ENCODE peak calls at places on chromosomes 1 and 21, in ten cellular contexts. M is left lung, I is left ventricle myocardium inferior, G is BJ, H is hepatocyte, Z is lower leg skin, S is dorsolateral prefrontal cortex, K is HepG2, N is bronchial epithelial cell, A is A549. O is an unnamed sample.

GRCh38 chr1:191152776-191153175 is 675.1 kb upstream of the BRINP3 start:
- DNase-seq in M (no peak), I (no peak), G (no peak), H (no peak), Z (no peak), S (no peak), K (no peak), N (no peak), A (no peak), O (no peak)

GRCh38 chr1:10516244-10516643 is 41.5 kb downstream of the PEX14 start:
- DNase-seq in M (no peak), I (no peak), G (no peak), H (no peak), Z (no peak), S (no peak), K (peak), N (no peak), A (no peak), O (no peak)

GRCh38 chr1:42379794-42380616 is 587 bp upstream of the RIMKLA start:
- DNase-seq in M (no peak), I (peak), G (no peak), H (peak), Z (no peak), S (no peak), K (peak), N (peak), A (peak), O (no peak)

GRCh38 chr1:203088441-203088840 is 2.6 kb upstream of the MYOG start:
- DNase-seq in M (no peak), I (no peak), G (no peak), H (no peak), Z (peak), S (no peak), K (no peak), N (no peak), A (no peak), O (no peak)

GRCh38 chr1:3429766-3430165 is 24.7 kb upstream of the ARHGEF16 start:
- DNase-seq in M (no peak), I (no peak), G (no peak), H (no peak), Z (no peak), S (no peak), K (no peak), N (no peak), A (no peak), O (no peak)

GRCh38 chr1:160628799-160629263 is 18.0 kb downstream of the SLAMF1 start:
- DNase-seq in M (no peak), I (no peak), G (no peak), H (no peak), Z (no peak), S (no peak), K (no peak), N (no peak), A (no peak), O (no peak)

GRCh38 chr1:160127865-160128523 is 12.4 kb downstream of the ATP1A2 start:
- DNase-seq in M (no peak), I (no peak), G (peak), H (peak), Z (no peak), S (no peak), K (peak), N (peak), A (peak), O (peak)

GRCh38 chr1:116820362-116820761 is 66.1 kb downstream of the CD2 start:
- DNase-seq in M (no peak), I (peak), G (peak), H (no peak), Z (no peak), S (peak), K (no peak), N (peak), A (peak), O (peak)

GRCh38 chr1:48878191-48878940 is 101.7 kb upstream of the BEND5 start:
- DNase-seq in M (no peak), I (no peak), G (peak), H (peak), Z (no peak), S (no peak), K (no peak), N (peak), A (peak), O (peak)

GRCh38 chr1:53361541-53361961 is 33.7 kb upstream of the LRP8 start:
- DNase-seq in M (peak), I (no peak), G (no peak), H (no peak), Z (peak), S (peak), K (no peak), N (no peak), A (no peak), O (no peak)

GRCh38 chr21:18245493-18245967 is 897 bp downstream of the CHODL start:
- DNase-seq in M (no peak), I (no peak), G (no peak), H (peak), Z (no peak), S (no peak), K (peak), N (no peak), A (no peak), O (no peak)

GRCh38 chr1:40532844-40533424 is 1.5 kb downstream of the ZNF684 start:
- DNase-seq in M (no peak), I (no peak), G (no peak), H (peak), Z (no peak), S (no peak), K (peak), N (peak), A (peak), O (no peak)

GRCh38 chr21:25094695-25095094 is 512.6 kb downstream of the MRPL39 start:
- DNase-seq in M (no peak), I (no peak), G (no peak), H (no peak), Z (no peak), S (no peak), K (no peak), N (no peak), A (no peak), O (no peak)

GRCh38 chr1:244730153-244730933 is 77.4 kb downstream of the DESI2 start:
- DNase-seq in M (peak), I (peak), G (no peak), H (peak), Z (no peak), S (no peak), K (no peak), N (peak), A (peak), O (no peak)

GRCh38 chr1:183604811-183605210 is 14.6 kb upstream of the NCF2 start:
- DNase-seq in M (peak), I (no peak), G (no peak), H (no peak), Z (no peak), S (no peak), K (no peak), N (no peak), A (no peak), O (no peak)

GRCh38 chr1:168483531-168483930 is 60.3 kb downstream of the XCL2 start:
- DNase-seq in M (no peak), I (no peak), G (no peak), H (no peak), Z (no peak), S (no peak), K (no peak), N (peak), A (no peak), O (peak)

GRCh38 chr1:199809311-199809710 is 218.2 kb upstream of the NR5A2 start:
- DNase-seq in M (no peak), I (no peak), G (no peak), H (no peak), Z (no peak), S (no peak), K (no peak), N (peak), A (no peak), O (no peak)

GRCh38 chr1:8376358-8376840 is 58.5 kb downstream of the SLC45A1 start:
- DNase-seq in M (no peak), I (no peak), G (no peak), H (no peak), Z (peak), S (no peak), K (no peak), N (no peak), A (no peak), O (no peak)

GRCh38 chr1:78419309-78419708 is 71.5 kb upstream of the PTGFR start:
- DNase-seq in M (no peak), I (no peak), G (peak), H (no peak), Z (no peak), S (no peak), K (no peak), N (no peak), A (no peak), O (peak)

GRCh38 chr1:39540504-39541031 is 36.0 kb downstream of the PABPC4 start:
- DNase-seq in M (peak), I (peak), G (no peak), H (no peak), Z (peak), S (peak), K (no peak), N (peak), A (no peak), O (peak)

GRCh38 chr1:64745181-64745985 is 508 bp downstream of the RAVER2 start:
- DNase-seq in M (peak), I (peak), G (no peak), H (peak), Z (peak), S (no peak), K (peak), N (peak), A (peak), O (no peak)

GRCh38 chr1:231420959-231421615 is 1.0 kb downstream of the EGLN1 start:
- DNase-seq in M (peak), I (peak), G (no peak), H (peak), Z (peak), S (no peak), K (no peak), N (no peak), A (peak), O (no peak)

GRCh38 chr1:70745199-70745598 is 302.4 kb downstream of the PTGER3 start:
- DNase-seq in M (no peak), I (no peak), G (no peak), H (no peak), Z (no peak), S (no peak), K (peak), N (peak), A (no peak), O (no peak)

GRCh38 chr1:110750446-110751029 is 75.8 kb upstream of the KCNA3 start:
- DNase-seq in M (no peak), I (no peak), G (no peak), H (no peak), Z (no peak), S (no peak), K (no peak), N (no peak), A (no peak), O (no peak)

GRCh38 chr1:178653091-178653490 is 72.0 kb upstream of the RALGPS2 start:
- DNase-seq in M (no peak), I (no peak), G (no peak), H (no peak), Z (no peak), S (no peak), K (no peak), N (peak), A (peak), O (no peak)

GRCh38 chr1:111062081-111062480 is 77.8 kb downstream of the DRAM2 start:
- DNase-seq in M (no peak), I (no peak), G (no peak), H (no peak), Z (no peak), S (no peak), K (no peak), N (peak), A (no peak), O (no peak)

GRCh38 chr1:28170036-28170596 is 6.4 kb downstream of the PTAFR start:
- DNase-seq in M (no peak), I (no peak), G (no peak), H (peak), Z (no peak), S (no peak), K (peak), N (peak), A (no peak), O (no peak)

GRCh38 chr1:87963566-87963965 is 634.9 kb downstream of the LMO4 start:
- DNase-seq in M (no peak), I (no peak), G (no peak), H (no peak), Z (no peak), S (no peak), K (no peak), N (peak), A (no peak), O (no peak)

GRCh38 chr1:15330028-15330427 is 79.7 kb upstream of the EFHD2 start:
- DNase-seq in M (no peak), I (no peak), G (no peak), H (no peak), Z (no peak), S (no peak), K (no peak), N (peak), A (no peak), O (no peak)

GRCh38 chr1:195899762-195900352 is 708.4 kb downstream of the KCNT2 start:
- DNase-seq in M (no peak), I (no peak), G (peak), H (no peak), Z (no peak), S (no peak), K (no peak), N (peak), A (peak), O (no peak)

GRCh38 chr1:195898924-195899323 is 709.3 kb downstream of the KCNT2 start:
- DNase-seq in M (no peak), I (no peak), G (no peak), H (no peak), Z (no peak), S (no peak), K (no peak), N (no peak), A (no peak), O (no peak)

GRCh38 chr1:195894411-195894810 is 713.8 kb downstream of the KCNT2 start:
- DNase-seq in M (no peak), I (no peak), G (no peak), H (no peak), Z (no peak), S (no peak), K (no peak), N (no peak), A (no peak), O (no peak)

GRCh38 chr1:195902779-195903178 is 705.5 kb downstream of the KCNT2 start:
- DNase-seq in M (no peak), I (no peak), G (no peak), H (no peak), Z (no peak), S (no peak), K (no peak), N (no peak), A (no peak), O (no peak)

GRCh38 chr1:195897072-195897471 is 711.2 kb downstream of the KCNT2 start:
- DNase-seq in M (no peak), I (no peak), G (no peak), H (no peak), Z (no peak), S (no peak), K (no peak), N (no peak), A (no peak), O (no peak)
- TF ChIP-seq CTCF in M (no peak), I (no peak), G (no peak), H (no peak), Z (no peak), S (no peak), K (no peak), N (no peak), A (no peak), O (no peak)

GRCh38 chr1:153629343-153629665 is 1.1 kb downstream of the S100A1 start:
- DNase-seq in M (peak), I (no peak), G (no peak), H (no peak), Z (no peak), S (peak), K (peak), N (no peak), A (no peak), O (no peak)
- H3K4me3 ChIP-seq in M (no peak), I (peak), G (no peak), H (no peak), Z (no peak), S (peak), K (peak), N (no peak), A (no peak), O (no peak)

DNA sequence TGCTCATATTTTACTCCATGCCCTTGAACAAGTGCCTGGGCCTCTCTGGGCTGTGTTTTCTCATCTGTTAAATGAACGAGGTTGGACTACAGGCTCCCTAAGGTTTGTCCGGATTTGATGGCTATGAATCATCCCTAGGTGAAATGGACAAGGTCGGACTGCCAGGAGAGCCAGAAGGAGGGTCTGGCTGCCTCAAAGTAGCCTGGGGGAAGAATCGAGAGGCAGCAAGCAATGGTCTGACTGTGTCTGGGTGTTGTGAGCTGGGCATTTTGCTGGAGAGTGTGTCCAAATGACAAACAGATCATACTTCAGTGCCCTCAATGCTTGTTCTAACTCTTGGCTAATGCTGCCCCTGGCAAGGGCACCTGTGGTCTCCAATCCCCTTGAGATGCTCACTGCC is 730.9 kb downstream of the PTPRU start:
- DNase-seq in M (no peak), I (no peak), G (no peak), H (no peak), Z (peak), S (no peak), K (no peak), N (no peak), A (no peak), O (no peak)
- TF ChIP-seq CTCF in M (no peak), I (no peak), G (no peak), H (no peak), Z (no peak), S (no peak), K (no peak), N (no peak), A (no peak), O (no peak)

DNA sequence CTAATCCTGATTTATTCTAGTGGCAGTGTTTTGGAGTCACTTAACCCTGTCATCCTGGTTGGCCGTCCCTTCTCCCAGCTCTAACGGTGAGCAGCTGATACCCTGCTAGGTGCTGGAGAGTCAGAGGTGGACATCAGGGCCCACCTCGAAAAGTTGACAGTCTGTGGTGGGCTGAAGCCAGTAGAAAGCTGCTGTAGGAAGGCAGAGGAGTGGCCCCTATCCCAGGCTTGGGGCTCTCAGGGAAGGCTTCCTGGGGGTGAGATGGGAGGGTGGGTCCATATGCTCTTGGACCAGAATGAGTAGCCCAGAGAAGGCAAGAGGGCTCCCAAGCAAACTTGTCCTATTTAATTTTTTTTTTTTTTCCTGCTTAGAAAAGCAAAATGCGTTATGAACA is 475 bp upstream of the RPL5 start:
- DNase-seq in M (no peak), I (no peak), G (no peak), H (no peak), Z (no peak), S (no peak), K (no peak), N (no peak), A (no peak), O (no peak)
- H3K4me3 ChIP-seq in M (no peak), I (peak), G (no peak), H (no peak), Z (no peak), S (peak), K (peak), N (no peak), A (no peak), O (no peak)

GRCh38 chr21:43731891-43732711 is 13.2 kb downstream of the PDXK start:
- DNase-seq in M (no peak), I (no peak), G (no peak), H (no peak), Z (no peak), S (no peak), K (no peak), N (no peak), A (no peak), O (peak)

GRCh38 chr21:43731476-43731875 is 12.5 kb downstream of the PDXK start:
- DNase-seq in M (no peak), I (no peak), G (no peak), H (peak), Z (no peak), S (no peak), K (peak), N (no peak), A (no peak), O (no peak)

GRCh38 chr21:43726686-43727570 is 8.0 kb downstream of the PDXK start:
- DNase-seq in M (peak), I (peak), G (no peak), H (no peak), Z (no peak), S (no peak), K (no peak), N (no peak), A (peak), O (no peak)

GRCh38 chr21:43727571-43728466 is 8.9 kb downstream of the PDXK start:
- DNase-seq in M (peak), I (peak), G (no peak), H (no peak), Z (no peak), S (no peak), K (peak), N (no peak), A (peak), O (no peak)

GRCh38 chr21:43728467-43729390 is 9.8 kb downstream of the PDXK start:
- DNase-seq in M (peak), I (peak), G (peak), H (peak), Z (peak), S (peak), K (peak), N (peak), A (peak), O (peak)
- TF ChIP-seq CTCF in M (no peak), I (peak), G (peak), H (peak), Z (no peak), S (peak), K (peak), N (no peak), A (no peak), O (peak)

GRCh38 chr1:234962340-234962989 is 166.2 kb downstream of the TOMM20 start:
- DNase-seq in M (peak), I (no peak), G (peak), H (peak), Z (peak), S (no peak), K (peak), N (peak), A (peak), O (peak)
- H3K4me3 ChIP-seq in M (no peak), I (peak), G (no peak), H (no peak), Z (no peak), S (no peak), K (peak), N (no peak), A (no peak), O (no peak)

GRCh38 chr1:6811587-6811986 is 26.3 kb downstream of the CAMTA1 start:
- DNase-seq in M (no peak), I (no peak), G (no peak), H (no peak), Z (no peak), S (no peak), K (no peak), N (no peak), A (no peak), O (no peak)

GRCh38 chr1:6809461-6809860 is 24.2 kb downstream of the CAMTA1 start:
- DNase-seq in M (no peak), I (no peak), G (no peak), H (no peak), Z (no peak), S (no peak), K (no peak), N (no peak), A (no peak), O (no peak)

GRCh38 chr1:6803357-6803756 is 18.1 kb downstream of the CAMTA1 start:
- DNase-seq in M (no peak), I (no peak), G (no peak), H (no peak), Z (no peak), S (no peak), K (peak), N (peak), A (no peak), O (no peak)

GRCh38 chr1:6805004-6805416 is 19.8 kb downstream of the CAMTA1 start:
- DNase-seq in M (no peak), I (no peak), G (no peak), H (no peak), Z (no peak), S (no peak), K (no peak), N (peak), A (no peak), O (no peak)

GRCh38 chr1:6807782-6808181 is 22.5 kb downstream of the CAMTA1 start:
- DNase-seq in M (no peak), I (no peak), G (no peak), H (peak), Z (no peak), S (no peak), K (peak), N (no peak), A (no peak), O (no peak)
- TF ChIP-seq CTCF in M (no peak), I (no peak), G (no peak), H (no peak), Z (no peak), S (no peak), K (no peak), N (no peak), A (no peak), O (no peak)

DNA sequence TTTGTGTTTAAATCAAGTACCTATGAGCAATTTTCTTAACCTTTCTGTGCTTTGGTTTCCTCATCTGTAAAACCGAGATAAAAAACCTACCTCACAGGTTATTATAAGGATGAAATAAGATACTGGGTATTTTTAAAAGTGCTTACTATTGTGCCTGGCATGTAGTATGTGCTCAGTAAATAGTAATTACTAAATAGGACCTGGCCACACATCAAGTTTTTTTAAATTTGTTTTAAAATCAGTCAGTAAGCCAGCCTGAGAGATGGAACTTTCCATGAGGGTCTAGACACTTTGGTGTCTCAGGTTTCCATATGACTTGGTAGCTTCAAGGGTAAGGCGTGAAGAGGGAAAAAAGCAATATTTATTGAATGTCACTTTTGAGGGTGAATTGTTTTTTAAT is 7.0 kb upstream of the ATF3 start:
- DNase-seq in M (no peak), I (no peak), G (no peak), H (no peak), Z (no peak), S (no peak), K (no peak), N (peak), A (no peak), O (no peak)
- H3K4me3 ChIP-seq in M (no peak), I (no peak), G (no peak), H (no peak), Z (no peak), S (no peak), K (no peak), N (no peak), A (no peak), O (no peak)

O was measured in AG09309.